ENCODE peak calls at places on chromosomes 5 and 9, in seven cellular contexts. One of them, this sample, is unnamed.

GRCh38 chr9:83629433-83630104 is 6.6 kb downstream of the IDNK start:
- DNase-seq in AG09319: no peak
- DNase-seq in stimulated activated CD8-positive, alpha-beta memory T cell treated with anti-CD3 and anti-CD28 coated beads, Interleukin-4, amount 100 ng/mL, for 24 hours: no peak
- DNase-seq in CD4-positive, alpha-beta T cell: no peak
- DNase-seq in activated CD4-positive, alpha-beta memory T cell treated with anti-CD3 and anti-CD28 coated beads, Interleukin-2, amount 10 ng/mL, durations not matched to agents 7 days and 5 days: no peak
- DNase-seq in NCI-H446 treated with DMSO at 0.1 percent for 48 hours: no peak
- DNase-seq in kidney epithelial cell: no peak
- DNase-seq in this sample: no peak

GRCh38 chr5:126918624-126918957 is 111.8 kb downstream of the MARCHF3 start:
- DNase-seq in AG09319: no peak
- DNase-seq in stimulated activated CD8-positive, alpha-beta memory T cell treated with anti-CD3 and anti-CD28 coated beads, Interleukin-4, amount 100 ng/mL, for 24 hours: no peak
- DNase-seq in CD4-positive, alpha-beta T cell: no peak
- DNase-seq in activated CD4-positive, alpha-beta memory T cell treated with anti-CD3 and anti-CD28 coated beads, Interleukin-2, amount 10 ng/mL, durations not matched to agents 7 days and 5 days: no peak
- DNase-seq in NCI-H446 treated with DMSO at 0.1 percent for 48 hours: no peak
- DNase-seq in kidney epithelial cell: no peak
- DNase-seq in this sample: no peak

GRCh38 chr5:147481376-147481775 is 28.5 kb downstream of the DPYSL3 start:
- DNase-seq in AG09319: no peak
- DNase-seq in stimulated activated CD8-positive, alpha-beta memory T cell treated with anti-CD3 and anti-CD28 coated beads, Interleukin-4, amount 100 ng/mL, for 24 hours: no peak
- DNase-seq in CD4-positive, alpha-beta T cell: no peak
- DNase-seq in activated CD4-positive, alpha-beta memory T cell treated with anti-CD3 and anti-CD28 coated beads, Interleukin-2, amount 10 ng/mL, durations not matched to agents 7 days and 5 days: no peak
- DNase-seq in NCI-H446 treated with DMSO at 0.1 percent for 48 hours: no peak
- DNase-seq in kidney epithelial cell: no peak
- DNase-seq in this sample: peak; percentile 74

GRCh38 chr5:150172147-150172546 is 5.6 kb downstream of the CDX1 start:
- DNase-seq in AG09319: no peak
- DNase-seq in stimulated activated CD8-positive, alpha-beta memory T cell treated with anti-CD3 and anti-CD28 coated beads, Interleukin-4, amount 100 ng/mL, for 24 hours: no peak
- DNase-seq in CD4-positive, alpha-beta T cell: no peak
- DNase-seq in activated CD4-positive, alpha-beta memory T cell treated with anti-CD3 and anti-CD28 coated beads, Interleukin-2, amount 10 ng/mL, durations not matched to agents 7 days and 5 days: no peak
- DNase-seq in NCI-H446 treated with DMSO at 0.1 percent for 48 hours: no peak
- DNase-seq in kidney epithelial cell: no peak
- DNase-seq in this sample: peak; percentile 74

GRCh38 chr5:147081256-147081872 is 153.5 kb upstream of the STK32A start:
- DNase-seq in AG09319: no peak
- DNase-seq in stimulated activated CD8-positive, alpha-beta memory T cell treated with anti-CD3 and anti-CD28 coated beads, Interleukin-4, amount 100 ng/mL, for 24 hours: no peak
- DNase-seq in CD4-positive, alpha-beta T cell: no peak
- DNase-seq in activated CD4-positive, alpha-beta memory T cell treated with anti-CD3 and anti-CD28 coated beads, Interleukin-2, amount 10 ng/mL, durations not matched to agents 7 days and 5 days: no peak
- DNase-seq in NCI-H446 treated with DMSO at 0.1 percent for 48 hours: no peak
- DNase-seq in kidney epithelial cell: no peak
- DNase-seq in this sample: no peak

GRCh38 chr9:83937861-83938455 is 16.7 kb upstream of the KIF27 start:
- DNase-seq in AG09319: no peak
- DNase-seq in stimulated activated CD8-positive, alpha-beta memory T cell treated with anti-CD3 and anti-CD28 coated beads, Interleukin-4, amount 100 ng/mL, for 24 hours: no peak
- DNase-seq in CD4-positive, alpha-beta T cell: no peak
- DNase-seq in activated CD4-positive, alpha-beta memory T cell treated with anti-CD3 and anti-CD28 coated beads, Interleukin-2, amount 10 ng/mL, durations not matched to agents 7 days and 5 days: peak; percentile 32
- DNase-seq in NCI-H446 treated with DMSO at 0.1 percent for 48 hours: no peak
- DNase-seq in kidney epithelial cell: no peak
- DNase-seq in this sample: peak; percentile 76

GRCh38 chr5:177311723-177312648 is at the start of gene MXD3:
- DNase-seq in AG09319: peak; percentile 79
- DNase-seq in stimulated activated CD8-positive, alpha-beta memory T cell treated with anti-CD3 and anti-CD28 coated beads, Interleukin-4, amount 100 ng/mL, for 24 hours: peak; percentile 95
- DNase-seq in CD4-positive, alpha-beta T cell: peak; percentile 92
- DNase-seq in activated CD4-positive, alpha-beta memory T cell treated with anti-CD3 and anti-CD28 coated beads, Interleukin-2, amount 10 ng/mL, durations not matched to agents 7 days and 5 days: peak; percentile 99
- DNase-seq in NCI-H446 treated with DMSO at 0.1 percent for 48 hours: peak; percentile 94
- DNase-seq in kidney epithelial cell: peak; percentile 82
- DNase-seq in this sample: peak; percentile 99

GRCh38 chr9:114154597-114155102 is 687 bp upstream of the COL27A1 start:
- DNase-seq in AG09319: no peak
- DNase-seq in stimulated activated CD8-positive, alpha-beta memory T cell treated with anti-CD3 and anti-CD28 coated beads, Interleukin-4, amount 100 ng/mL, for 24 hours: no peak
- DNase-seq in CD4-positive, alpha-beta T cell: no peak
- DNase-seq in activated CD4-positive, alpha-beta memory T cell treated with anti-CD3 and anti-CD28 coated beads, Interleukin-2, amount 10 ng/mL, durations not matched to agents 7 days and 5 days: no peak
- DNase-seq in NCI-H446 treated with DMSO at 0.1 percent for 48 hours: no peak
- DNase-seq in kidney epithelial cell: no peak
- DNase-seq in this sample: no peak

GRCh38 chr5:134255418-134256150 is 29.7 kb upstream of the PPP2CA start:
- DNase-seq in AG09319: no peak
- DNase-seq in stimulated activated CD8-positive, alpha-beta memory T cell treated with anti-CD3 and anti-CD28 coated beads, Interleukin-4, amount 100 ng/mL, for 24 hours: no peak
- DNase-seq in CD4-positive, alpha-beta T cell: no peak
- DNase-seq in activated CD4-positive, alpha-beta memory T cell treated with anti-CD3 and anti-CD28 coated beads, Interleukin-2, amount 10 ng/mL, durations not matched to agents 7 days and 5 days: no peak
- DNase-seq in NCI-H446 treated with DMSO at 0.1 percent for 48 hours: no peak
- DNase-seq in kidney epithelial cell: no peak
- DNase-seq in this sample: peak; percentile 52

GRCh38 chr9:129455151-129455995 is 165.5 kb downstream of the C9orf50 start:
- DNase-seq in AG09319: no peak
- DNase-seq in stimulated activated CD8-positive, alpha-beta memory T cell treated with anti-CD3 and anti-CD28 coated beads, Interleukin-4, amount 100 ng/mL, for 24 hours: no peak
- DNase-seq in CD4-positive, alpha-beta T cell: no peak
- DNase-seq in activated CD4-positive, alpha-beta memory T cell treated with anti-CD3 and anti-CD28 coated beads, Interleukin-2, amount 10 ng/mL, durations not matched to agents 7 days and 5 days: no peak
- DNase-seq in NCI-H446 treated with DMSO at 0.1 percent for 48 hours: no peak
- DNase-seq in kidney epithelial cell: no peak
- DNase-seq in this sample: no peak

GRCh38 chr5:139171779-139172404 is 26.3 kb downstream of the SIL1 start:
- DNase-seq in AG09319: no peak
- DNase-seq in stimulated activated CD8-positive, alpha-beta memory T cell treated with anti-CD3 and anti-CD28 coated beads, Interleukin-4, amount 100 ng/mL, for 24 hours: no peak
- DNase-seq in CD4-positive, alpha-beta T cell: no peak
- DNase-seq in activated CD4-positive, alpha-beta memory T cell treated with anti-CD3 and anti-CD28 coated beads, Interleukin-2, amount 10 ng/mL, durations not matched to agents 7 days and 5 days: no peak
- DNase-seq in NCI-H446 treated with DMSO at 0.1 percent for 48 hours: no peak
- DNase-seq in kidney epithelial cell: no peak
- DNase-seq in this sample: no peak

GRCh38 chr5:6465831-6466790 is 17.5 kb downstream of the UBE2QL1 start:
- DNase-seq in AG09319: no peak
- DNase-seq in stimulated activated CD8-positive, alpha-beta memory T cell treated with anti-CD3 and anti-CD28 coated beads, Interleukin-4, amount 100 ng/mL, for 24 hours: no peak
- DNase-seq in CD4-positive, alpha-beta T cell: no peak
- DNase-seq in activated CD4-positive, alpha-beta memory T cell treated with anti-CD3 and anti-CD28 coated beads, Interleukin-2, amount 10 ng/mL, durations not matched to agents 7 days and 5 days: no peak
- DNase-seq in NCI-H446 treated with DMSO at 0.1 percent for 48 hours: no peak
- DNase-seq in kidney epithelial cell: no peak
- DNase-seq in this sample: no peak

GRCh38 chr5:181217805-181218065 is 5.3 kb upstream of the TRIM41 start:
- DNase-seq in AG09319: no peak
- DNase-seq in stimulated activated CD8-positive, alpha-beta memory T cell treated with anti-CD3 and anti-CD28 coated beads, Interleukin-4, amount 100 ng/mL, for 24 hours: no peak
- DNase-seq in CD4-positive, alpha-beta T cell: no peak
- DNase-seq in activated CD4-positive, alpha-beta memory T cell treated with anti-CD3 and anti-CD28 coated beads, Interleukin-2, amount 10 ng/mL, durations not matched to agents 7 days and 5 days: peak; percentile 48
- DNase-seq in NCI-H446 treated with DMSO at 0.1 percent for 48 hours: no peak
- DNase-seq in kidney epithelial cell: no peak
- DNase-seq in this sample: peak; percentile 21

GRCh38 chr9:89750117-89750551 is 145.3 kb downstream of the GADD45G start:
- DNase-seq in AG09319: no peak
- DNase-seq in stimulated activated CD8-positive, alpha-beta memory T cell treated with anti-CD3 and anti-CD28 coated beads, Interleukin-4, amount 100 ng/mL, for 24 hours: no peak
- DNase-seq in CD4-positive, alpha-beta T cell: no peak
- DNase-seq in activated CD4-positive, alpha-beta memory T cell treated with anti-CD3 and anti-CD28 coated beads, Interleukin-2, amount 10 ng/mL, durations not matched to agents 7 days and 5 days: no peak
- DNase-seq in NCI-H446 treated with DMSO at 0.1 percent for 48 hours: peak; percentile 28
- DNase-seq in kidney epithelial cell: no peak
- DNase-seq in this sample: no peak

GRCh38 chr5:53944981-53945380 is 365.4 kb downstream of the ARL15 start:
- DNase-seq in AG09319: no peak
- DNase-seq in stimulated activated CD8-positive, alpha-beta memory T cell treated with anti-CD3 and anti-CD28 coated beads, Interleukin-4, amount 100 ng/mL, for 24 hours: no peak
- DNase-seq in CD4-positive, alpha-beta T cell: no peak
- DNase-seq in activated CD4-positive, alpha-beta memory T cell treated with anti-CD3 and anti-CD28 coated beads, Interleukin-2, amount 10 ng/mL, durations not matched to agents 7 days and 5 days: no peak
- DNase-seq in NCI-H446 treated with DMSO at 0.1 percent for 48 hours: no peak
- DNase-seq in kidney epithelial cell: peak; percentile 7
- DNase-seq in this sample: no peak

GRCh38 chr9:125646222-125647100 is 60.5 kb downstream of the MAPKAP1 start:
- DNase-seq in AG09319: no peak
- DNase-seq in stimulated activated CD8-positive, alpha-beta memory T cell treated with anti-CD3 and anti-CD28 coated beads, Interleukin-4, amount 100 ng/mL, for 24 hours: no peak
- DNase-seq in CD4-positive, alpha-beta T cell: no peak
- DNase-seq in activated CD4-positive, alpha-beta memory T cell treated with anti-CD3 and anti-CD28 coated beads, Interleukin-2, amount 10 ng/mL, durations not matched to agents 7 days and 5 days: no peak
- DNase-seq in NCI-H446 treated with DMSO at 0.1 percent for 48 hours: no peak
- DNase-seq in kidney epithelial cell: no peak
- DNase-seq in this sample: no peak

GRCh38 chr5:157431544-157432200 is 28.3 kb upstream of the NIPAL4 start:
- DNase-seq in AG09319: peak; percentile 23
- DNase-seq in stimulated activated CD8-positive, alpha-beta memory T cell treated with anti-CD3 and anti-CD28 coated beads, Interleukin-4, amount 100 ng/mL, for 24 hours: no peak
- DNase-seq in CD4-positive, alpha-beta T cell: no peak
- DNase-seq in activated CD4-positive, alpha-beta memory T cell treated with anti-CD3 and anti-CD28 coated beads, Interleukin-2, amount 10 ng/mL, durations not matched to agents 7 days and 5 days: peak; percentile 26
- DNase-seq in NCI-H446 treated with DMSO at 0.1 percent for 48 hours: peak; percentile 30
- DNase-seq in kidney epithelial cell: no peak
- DNase-seq in this sample: peak; percentile 40

GRCh38 chr5:122126711-122127385 is 2.5 kb upstream of the ZNF474 start:
- DNase-seq in AG09319: peak; percentile 10
- DNase-seq in stimulated activated CD8-positive, alpha-beta memory T cell treated with anti-CD3 and anti-CD28 coated beads, Interleukin-4, amount 100 ng/mL, for 24 hours: no peak
- DNase-seq in CD4-positive, alpha-beta T cell: no peak
- DNase-seq in activated CD4-positive, alpha-beta memory T cell treated with anti-CD3 and anti-CD28 coated beads, Interleukin-2, amount 10 ng/mL, durations not matched to agents 7 days and 5 days: no peak
- DNase-seq in NCI-H446 treated with DMSO at 0.1 percent for 48 hours: peak; percentile 20
- DNase-seq in kidney epithelial cell: no peak
- DNase-seq in this sample: peak; percentile 23

GRCh38 chr5:53397141-53397794 is 83.2 kb upstream of the FST start:
- DNase-seq in AG09319: no peak
- DNase-seq in stimulated activated CD8-positive, alpha-beta memory T cell treated with anti-CD3 and anti-CD28 coated beads, Interleukin-4, amount 100 ng/mL, for 24 hours: no peak
- DNase-seq in CD4-positive, alpha-beta T cell: no peak
- DNase-seq in activated CD4-positive, alpha-beta memory T cell treated with anti-CD3 and anti-CD28 coated beads, Interleukin-2, amount 10 ng/mL, durations not matched to agents 7 days and 5 days: no peak
- DNase-seq in NCI-H446 treated with DMSO at 0.1 percent for 48 hours: no peak
- DNase-seq in kidney epithelial cell: no peak
- DNase-seq in this sample: no peak

GRCh38 chr9:133935328-133936040 is 56.6 kb downstream of the VAV2 start:
- DNase-seq in AG09319: no peak
- DNase-seq in stimulated activated CD8-positive, alpha-beta memory T cell treated with anti-CD3 and anti-CD28 coated beads, Interleukin-4, amount 100 ng/mL, for 24 hours: no peak
- DNase-seq in CD4-positive, alpha-beta T cell: no peak
- DNase-seq in activated CD4-positive, alpha-beta memory T cell treated with anti-CD3 and anti-CD28 coated beads, Interleukin-2, amount 10 ng/mL, durations not matched to agents 7 days and 5 days: no peak
- DNase-seq in NCI-H446 treated with DMSO at 0.1 percent for 48 hours: no peak
- DNase-seq in kidney epithelial cell: peak; percentile 56
- DNase-seq in this sample: peak; percentile 90

GRCh38 chr5:131541071-131541470 is 94.0 kb downstream of the RAPGEF6 start:
- DNase-seq in AG09319: no peak
- DNase-seq in stimulated activated CD8-positive, alpha-beta memory T cell treated with anti-CD3 and anti-CD28 coated beads, Interleukin-4, amount 100 ng/mL, for 24 hours: no peak
- DNase-seq in CD4-positive, alpha-beta T cell: no peak
- DNase-seq in activated CD4-positive, alpha-beta memory T cell treated with anti-CD3 and anti-CD28 coated beads, Interleukin-2, amount 10 ng/mL, durations not matched to agents 7 days and 5 days: no peak
- DNase-seq in NCI-H446 treated with DMSO at 0.1 percent for 48 hours: no peak
- DNase-seq in kidney epithelial cell: peak; percentile 50
- DNase-seq in this sample: no peak

GRCh38 chr5:87164409-87164808 is 103.3 kb upstream of the RASA1 start:
- DNase-seq in AG09319: no peak
- DNase-seq in stimulated activated CD8-positive, alpha-beta memory T cell treated with anti-CD3 and anti-CD28 coated beads, Interleukin-4, amount 100 ng/mL, for 24 hours: no peak
- DNase-seq in CD4-positive, alpha-beta T cell: no peak
- DNase-seq in activated CD4-positive, alpha-beta memory T cell treated with anti-CD3 and anti-CD28 coated beads, Interleukin-2, amount 10 ng/mL, durations not matched to agents 7 days and 5 days: no peak
- DNase-seq in NCI-H446 treated with DMSO at 0.1 percent for 48 hours: no peak
- DNase-seq in kidney epithelial cell: no peak
- DNase-seq in this sample: no peak

GRCh38 chr5:173324115-173325001 is 3.9 kb downstream of the STC2 start:
- DNase-seq in AG09319: peak; percentile 91
- DNase-seq in stimulated activated CD8-positive, alpha-beta memory T cell treated with anti-CD3 and anti-CD28 coated beads, Interleukin-4, amount 100 ng/mL, for 24 hours: no peak
- DNase-seq in CD4-positive, alpha-beta T cell: no peak
- DNase-seq in activated CD4-positive, alpha-beta memory T cell treated with anti-CD3 and anti-CD28 coated beads, Interleukin-2, amount 10 ng/mL, durations not matched to agents 7 days and 5 days: no peak
- DNase-seq in NCI-H446 treated with DMSO at 0.1 percent for 48 hours: peak; percentile 23
- DNase-seq in kidney epithelial cell: no peak
- DNase-seq in this sample: no peak

GRCh38 chr5:35026941-35027340 is 20.8 kb downstream of the AGXT2 start:
- DNase-seq in AG09319: no peak
- DNase-seq in stimulated activated CD8-positive, alpha-beta memory T cell treated with anti-CD3 and anti-CD28 coated beads, Interleukin-4, amount 100 ng/mL, for 24 hours: no peak
- DNase-seq in CD4-positive, alpha-beta T cell: no peak
- DNase-seq in activated CD4-positive, alpha-beta memory T cell treated with anti-CD3 and anti-CD28 coated beads, Interleukin-2, amount 10 ng/mL, durations not matched to agents 7 days and 5 days: no peak
- DNase-seq in NCI-H446 treated with DMSO at 0.1 percent for 48 hours: no peak
- DNase-seq in kidney epithelial cell: no peak
- DNase-seq in this sample: no peak

GRCh38 chr9:89497181-89497963 is 541 bp downstream of the SEMA4D start:
- DNase-seq in AG09319: no peak
- DNase-seq in stimulated activated CD8-positive, alpha-beta memory T cell treated with anti-CD3 and anti-CD28 coated beads, Interleukin-4, amount 100 ng/mL, for 24 hours: no peak
- DNase-seq in CD4-positive, alpha-beta T cell: no peak
- DNase-seq in activated CD4-positive, alpha-beta memory T cell treated with anti-CD3 and anti-CD28 coated beads, Interleukin-2, amount 10 ng/mL, durations not matched to agents 7 days and 5 days: peak; percentile 62
- DNase-seq in NCI-H446 treated with DMSO at 0.1 percent for 48 hours: no peak
- DNase-seq in kidney epithelial cell: no peak
- DNase-seq in this sample: no peak

GRCh38 chr9:87494970-87495471 is 2.6 kb upstream of the DAPK1 start:
- DNase-seq in AG09319: no peak
- DNase-seq in stimulated activated CD8-positive, alpha-beta memory T cell treated with anti-CD3 and anti-CD28 coated beads, Interleukin-4, amount 100 ng/mL, for 24 hours: no peak
- DNase-seq in CD4-positive, alpha-beta T cell: no peak
- DNase-seq in activated CD4-positive, alpha-beta memory T cell treated with anti-CD3 and anti-CD28 coated beads, Interleukin-2, amount 10 ng/mL, durations not matched to agents 7 days and 5 days: no peak
- DNase-seq in NCI-H446 treated with DMSO at 0.1 percent for 48 hours: no peak
- DNase-seq in kidney epithelial cell: peak; percentile 44
- DNase-seq in this sample: no peak

GRCh38 chr9:96596601-96597111 is 23.0 kb downstream of the CDC14B start:
- DNase-seq in AG09319: no peak
- DNase-seq in stimulated activated CD8-positive, alpha-beta memory T cell treated with anti-CD3 and anti-CD28 coated beads, Interleukin-4, amount 100 ng/mL, for 24 hours: no peak
- DNase-seq in CD4-positive, alpha-beta T cell: no peak
- DNase-seq in activated CD4-positive, alpha-beta memory T cell treated with anti-CD3 and anti-CD28 coated beads, Interleukin-2, amount 10 ng/mL, durations not matched to agents 7 days and 5 days: no peak
- DNase-seq in NCI-H446 treated with DMSO at 0.1 percent for 48 hours: no peak
- DNase-seq in kidney epithelial cell: no peak
- DNase-seq in this sample: no peak

This sample was measured in cardiac muscle cell.